ENCODE peak calls at places on chromosomes 2 and 18, in nine cellular contexts. O is kidney, F is transverse colon, B is RWPE2, P is cardiac muscle cell, G is B cell, Z is cardiac fibroblast, Y is gastrocnemius medialis, E is RWPE1. A is an unnamed sample.

GRCh38 chr2:215712850-215713230 is 277.0 kb upstream of the FN1 start:
- DNase-seq in O (no peak), F (no peak), B (no peak), P (no peak), G (no peak), Z (peak; percentile 68), Y (no peak), E (no peak), A (no peak)

GRCh38 chr2:66301073-66301766 is 133.7 kb upstream of the MEIS1 start:
- DNase-seq in O (no peak), F (peak; percentile 14), B (no peak), P (peak; percentile 8), G (no peak), Z (peak; percentile 21), Y (peak; percentile 61), E (no peak), A (no peak)

GRCh38 chr2:218635719-218636118 is 23.7 kb downstream of the ZNF142 start:
- DNase-seq in O (no peak), F (no peak), B (no peak), P (no peak), G (no peak), Z (no peak), Y (no peak), E (no peak), A (no peak)

GRCh38 chr2:1854747-1855146 is 110.4 kb upstream of the PXDN start:
- DNase-seq in O (no peak), F (no peak), B (no peak), P (peak; percentile 77), G (no peak), Z (peak; percentile 54), Y (no peak), E (peak; percentile 55), A (peak; percentile 33)

GRCh38 chr2:33522571-33522970 is 46.1 kb downstream of the RASGRP3 start:
- DNase-seq in O (no peak), F (no peak), B (no peak), P (no peak), G (no peak), Z (no peak), Y (no peak), E (no peak), A (no peak)

GRCh38 chr18:59270689-59271257 is 2.5 kb downstream of the RAX start:
- DNase-seq in O (no peak), F (no peak), B (no peak), P (no peak), G (no peak), Z (no peak), Y (no peak), E (no peak), A (no peak)

GRCh38 chr18:41096504-41096903 is 858.5 kb upstream of the PIK3C3 start:
- DNase-seq in O (no peak), F (no peak), B (no peak), P (peak; percentile 61), G (no peak), Z (peak; percentile 73), Y (no peak), E (no peak), A (no peak)

GRCh38 chr2:208363485-208363884 is 43.1 kb upstream of the PTH2R start:
- DNase-seq in O (no peak), F (no peak), B (no peak), P (no peak), G (no peak), Z (peak; percentile 74), Y (no peak), E (peak; percentile 6), A (no peak)

GRCh38 chr2:208426414-208426813 is 19.8 kb downstream of the PTH2R start:
- DNase-seq in O (no peak), F (no peak), B (no peak), P (no peak), G (no peak), Z (no peak), Y (no peak), E (no peak), A (no peak)

GRCh38 chr18:75638597-75639467 is 211.3 kb upstream of the SMIM21 start:
- DNase-seq in O (peak; percentile 61), F (no peak), B (no peak), P (peak; percentile 18), G (no peak), Z (peak; percentile 32), Y (no peak), E (no peak), A (no peak)

GRCh38 chr18:11989966-11990380 is 8.7 kb downstream of the IMPA2 start:
- DNase-seq in O (peak; percentile 91), F (no peak), B (no peak), P (peak; percentile 47), G (no peak), Z (no peak), Y (peak; percentile 93), E (no peak), A (no peak)

GRCh38 chr2:117269574-117269973 is 544.9 kb upstream of the DDX18 start:
- DNase-seq in O (no peak), F (no peak), B (no peak), P (no peak), G (no peak), Z (no peak), Y (no peak), E (no peak), A (no peak)
- TF ChIP-seq CTCF in O (no peak), F (no peak), B (no peak), P (no peak), G (no peak), Z (no peak), Y (no peak), E (no peak), A (no peak)

GRCh38 chr2:74138219-74138951 is 9.3 kb downstream of the BOLA3 start:
- DNase-seq in O (no peak), F (no peak), B (no peak), P (no peak), G (no peak), Z (no peak), Y (no peak), E (no peak), A (no peak)

GRCh38 chr2:74142340-74142739 is 5.4 kb downstream of the BOLA3 start:
- DNase-seq in O (no peak), F (no peak), B (no peak), P (no peak), G (no peak), Z (no peak), Y (no peak), E (no peak), A (no peak)

GRCh38 chr2:74137651-74138050 is 10.1 kb downstream of the BOLA3 start:
- DNase-seq in O (no peak), F (no peak), B (no peak), P (no peak), G (no peak), Z (no peak), Y (no peak), E (no peak), A (no peak)

GRCh38 chr2:74138952-74139323 is 8.8 kb downstream of the BOLA3 start:
- DNase-seq in O (no peak), F (no peak), B (no peak), P (no peak), G (no peak), Z (no peak), Y (no peak), E (no peak), A (no peak)
- TF ChIP-seq CTCF in O (no peak), F (no peak), B (peak; percentile 16), P (peak; percentile 21), G (no peak), Z (no peak), Y (no peak), E (no peak), A (no peak)

DNA sequence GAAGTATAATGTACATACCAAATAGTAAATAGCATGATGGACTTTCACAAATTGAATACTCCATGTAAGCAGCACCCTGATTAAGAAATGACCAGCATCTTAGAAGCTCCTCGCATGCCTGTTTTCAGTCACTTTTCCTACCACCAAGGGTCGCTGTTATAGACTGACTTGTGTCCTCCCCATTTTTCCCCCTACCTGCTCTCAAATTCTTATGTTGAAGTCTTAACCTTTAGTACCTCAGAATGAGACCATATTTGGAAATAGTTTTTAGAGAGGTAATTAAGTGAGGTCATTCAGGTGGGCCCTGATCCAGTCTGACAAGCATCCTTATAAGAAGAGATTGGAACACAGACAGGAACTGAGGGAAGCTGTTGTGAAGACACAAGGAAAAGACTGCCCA is 125.9 kb downstream of the LYPD6 start:
- DNase-seq in O (no peak), F (no peak), B (no peak), P (no peak), G (no peak), Z (no peak), Y (no peak), E (no peak), A (no peak)
- TF ChIP-seq CTCF in O (no peak), F (no peak), B (no peak), P (no peak), G (no peak), Z (no peak), Y (no peak), E (no peak), A (no peak)

DNA sequence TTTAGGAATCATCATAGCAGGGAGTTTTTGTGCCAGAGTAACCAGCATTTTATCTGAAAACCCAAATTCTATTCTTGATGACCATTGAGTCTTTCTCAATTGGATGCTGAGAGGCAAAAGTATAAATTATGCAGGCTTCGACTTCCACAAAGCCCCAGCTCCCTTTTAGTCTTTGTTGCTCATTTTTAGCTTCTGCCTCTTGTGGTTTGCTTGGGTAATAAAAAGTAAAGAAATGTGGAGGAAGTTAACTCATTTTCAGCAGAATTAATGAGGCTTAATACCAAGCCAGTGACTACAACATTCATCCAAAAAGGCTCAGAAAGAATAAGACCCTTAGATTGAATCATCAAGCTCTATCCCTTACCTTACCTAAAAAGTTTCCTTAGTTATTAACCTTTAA is 18.6 kb downstream of the ERMN start:
- DNase-seq in O (no peak), F (no peak), B (no peak), P (no peak), G (no peak), Z (no peak), Y (no peak), E (no peak), A (no peak)
- TF ChIP-seq CTCF in O (peak; percentile 3), F (no peak), B (peak; percentile 7), P (peak; percentile 21), G (peak; percentile 35), Z (no peak), Y (no peak), E (no peak), A (peak; percentile 39)

A was measured in activated CD8-positive, alpha-beta T cell treated with anti-CD3 and anti-CD28 coated beads for 36 hours.